ENCODE peak calls at places on chromosomes 3 and 15, in ten cellular contexts. B is CD4-positive, alpha-beta memory T cell; H is H9; L is NCI-H2081; T is psoas muscle; W is right cardiac atrium; Y is pancreas; A is iris pigment epithelial cell; S is iPS-NIHi11; U is SW480. C is an unnamed sample.

GRCh38 chr3:109910772-109911171 is 573.4 kb upstream of the DPPA4 start:
- DNase-seq in U (no peak), L (no peak), A (no peak), S (no peak), B (no peak), H (no peak), T (no peak), Y (no peak), W (no peak), C (no peak)

GRCh38 chr3:120567370-120568197 is 28.6 kb upstream of the NDUFB4 start:
- DNase-seq in U (peak; percentile 56), H (no peak), T (no peak), B (no peak), W (no peak), L (peak; percentile 19), Y (no peak), S (peak; percentile 26), A (peak; percentile 59), C (no peak)

GRCh38 chr3:156413293-156413912 is 141.5 kb downstream of the SSR3 start:
- DNase-seq in H (no peak), L (no peak), U (no peak), T (no peak), S (no peak), W (no peak), A (no peak), B (no peak), Y (no peak), C (no peak)

GRCh38 chr15:40251455-40252140 is 12.7 kb downstream of the PAK6 start:
- DNase-seq in A (no peak), S (no peak), H (no peak), U (no peak), L (no peak), W (no peak), T (peak; percentile 46), B (no peak), Y (peak; percentile 12), C (no peak)

GRCh38 chr15:55106155-55106554 is 90.6 kb downstream of the RSL24D1 start:
- DNase-seq in L (no peak), T (no peak), Y (no peak), W (no peak), H (no peak), S (no peak), U (no peak), B (no peak), A (peak; percentile 4), C (no peak)

GRCh38 chr3:117193390-117193789 is 483.8 kb downstream of the TUSC7 start:
- DNase-seq in T (no peak), Y (no peak), B (no peak), H (no peak), L (no peak), A (no peak), U (no peak), W (no peak), S (peak; percentile 14), C (no peak)

GRCh38 chr3:192825657-192826200 is 91.9 kb downstream of the MB21D2 start:
- DNase-seq in B (no peak), T (no peak), L (peak; percentile 99), Y (no peak), H (no peak), S (no peak), A (peak; percentile 67), U (peak; percentile 41), W (no peak), C (no peak)

GRCh38 chr3:40899286-40899712 is 300.0 kb upstream of the CTNNB1 start:
- DNase-seq in W (no peak), H (no peak), B (no peak), U (no peak), Y (no peak), L (no peak), T (no peak), S (no peak), A (peak; percentile 66), C (no peak)

GRCh38 chr15:64856429-64857145 is 14.9 kb downstream of the PLEKHO2 start:
- DNase-seq in H (peak; percentile 28), A (peak; percentile 71), B (no peak), W (peak; percentile 87), S (no peak), L (no peak), Y (no peak), T (peak; percentile 64), U (peak; percentile 27), C (no peak)

GRCh38 chr3:129794319-129795201 is 99.0 kb downstream of the TMCC1 start:
- DNase-seq in U (peak; percentile 96), L (peak; percentile 77), S (peak; percentile 82), W (peak; percentile 39), Y (no peak), H (peak; percentile 92), A (peak; percentile 28), B (no peak), T (peak; percentile 52), C (no peak)

GRCh38 chr3:77052733-77053680 is 13.1 kb downstream of the ROBO2 start:
- DNase-seq in H (no peak), T (no peak), U (no peak), L (no peak), Y (no peak), B (no peak), A (peak; percentile 20), W (no peak), S (no peak), C (peak; percentile 76)

GRCh38 chr15:101023501-101024110 is 104.4 kb downstream of the LRRK1 start:
- DNase-seq in S (no peak), L (no peak), A (no peak), T (no peak), H (peak; percentile 9), W (no peak), Y (no peak), B (no peak), U (no peak), C (no peak)

GRCh38 chr3:82001276-82001953 is 240.0 kb upstream of the GBE1 start:
- DNase-seq in L (no peak), A (no peak), Y (no peak), H (no peak), B (no peak), S (no peak), T (no peak), U (no peak), W (no peak), C (no peak)

GRCh38 chr3:72844436-72844999 is 3.7 kb downstream of the SHQ1 start:
- DNase-seq in L (no peak), U (no peak), T (no peak), A (peak; percentile 37), Y (no peak), H (no peak), S (no peak), B (no peak), W (no peak), C (no peak)

GRCh38 chr3:101675709-101676218 is 1.2 kb downstream of the ZBTB11 start:
- DNase-seq in L (no peak), A (no peak), B (no peak), T (peak; percentile 69), H (no peak), U (no peak), Y (no peak), S (no peak), W (peak; percentile 53), C (no peak)

GRCh38 chr15:41987925-41988275 is 15.5 kb upstream of the EHD4 start:
- DNase-seq in T (peak; percentile 35), U (no peak), W (no peak), A (no peak), L (no peak), S (no peak), B (no peak), Y (no peak), H (no peak), C (no peak)

GRCh38 chr3:76372497-76372896 is 587.1 kb upstream of the ZNF717 start:
- DNase-seq in T (no peak), B (no peak), L (no peak), H (no peak), U (no peak), S (no peak), W (no peak), A (peak; percentile 67), Y (no peak), C (no peak)

GRCh38 chr3:115330406-115330805 is 183.3 kb upstream of the ZBTB20 start:
- DNase-seq in U (peak; percentile 62), L (no peak), B (no peak), W (no peak), A (peak; percentile 73), H (no peak), S (no peak), T (no peak), Y (no peak), C (no peak)

GRCh38 chr3:25817638-25818037 is 27.7 kb downstream of the OXSM start:
- DNase-seq in H (no peak), B (no peak), Y (no peak), S (no peak), A (no peak), U (no peak), L (no peak), W (no peak), T (no peak), C (no peak)

GRCh38 chr3:133836497-133837158 is 31.0 kb downstream of the SRPRB start:
- DNase-seq in W (no peak), A (no peak), T (no peak), S (no peak), H (peak; percentile 17), U (no peak), Y (no peak), B (no peak), L (no peak), C (no peak)

GRCh38 chr3:95926904-95927501 is 887.4 kb upstream of the EPHA6 start:
- DNase-seq in L (no peak), W (no peak), A (no peak), B (no peak), U (no peak), S (peak; percentile 41), H (peak; percentile 96), Y (no peak), T (no peak), C (no peak)

GRCh38 chr15:62845239-62846126 is 197.1 kb upstream of the TPM1 start:
- DNase-seq in T (no peak), S (no peak), H (no peak), W (no peak), L (no peak), A (peak; percentile 45), B (no peak), Y (no peak), U (no peak), C (no peak)

GRCh38 chr3:180447156-180447555 is 154.8 kb upstream of the TTC14 start:
- DNase-seq in H (no peak), T (no peak), W (no peak), A (peak; percentile 41), B (no peak), L (no peak), Y (no peak), S (no peak), U (no peak), C (peak; percentile 12)

GRCh38 chr3:126654571-126655393 is at the start of gene TXNRD3:
- DNase-seq in S (peak; percentile 90), W (peak; percentile 88), Y (peak; percentile 95), L (peak; percentile 91), T (peak; percentile 89), H (peak; percentile 84), A (peak; percentile 68), B (peak; percentile 53), U (peak; percentile 81), C (no peak)

GRCh38 chr3:12186515-12187286 is 28.0 kb upstream of the TIMP4 start:
- DNase-seq in T (no peak), U (no peak), W (no peak), L (no peak), Y (no peak), H (no peak), A (no peak), B (no peak), S (no peak), C (no peak)

GRCh38 chr3:193509103-193509965 is 45.4 kb downstream of the ATP13A4 start:
- DNase-seq in Y (no peak), S (no peak), H (no peak), U (no peak), A (no peak), W (no peak), B (no peak), L (no peak), T (no peak), C (no peak)

C was measured in SK-N-MC.